ENCODE peak calls at places on chromosomes 16 and 17, in four cellular contexts. One of them, this sample, is unnamed. For H3K36me3, the result is how much of the 10 kb centered on the place peaks cover.

GRCh38 chr17:39711851-39712250 is 12.0 kb downstream of the ERBB2 start:
- DNase-seq in neural progenitor cell: no peak
- DNase-seq in pancreas: no peak
- DNase-seq in adrenal gland: no peak
- DNase-seq in this sample: no peak

GRCh38 chr17:70107441-70107840 is 32.4 kb downstream of the KCNJ16 start:
- DNase-seq in pancreas: no peak
- DNase-seq in adrenal gland: no peak
- DNase-seq in neural progenitor cell: no peak
- DNase-seq in this sample: no peak

GRCh38 chr16:11955713-11956123 is 9.3 kb upstream of the TNFRSF17 start:
- DNase-seq in pancreas: no peak
- DNase-seq in adrenal gland: no peak
- DNase-seq in neural progenitor cell: no peak
- DNase-seq in this sample: no peak

GRCh38 chr16:89700649-89701424 is 668 bp downstream of the SPATA2L start:
- DNase-seq in adrenal gland: peak
- DNase-seq in neural progenitor cell: peak
- DNase-seq in pancreas: peak
- DNase-seq in this sample: peak

GRCh38 chr17:11309850-11310249 is 68.8 kb downstream of the SHISA6 start:
- DNase-seq in neural progenitor cell: no peak
- DNase-seq in adrenal gland: no peak
- DNase-seq in pancreas: no peak
- DNase-seq in this sample: no peak

GRCh38 chr16:64250866-64251265 is 871.0 kb downstream of the CDH11 start:
- DNase-seq in pancreas: no peak
- DNase-seq in neural progenitor cell: no peak
- DNase-seq in adrenal gland: no peak
- DNase-seq in this sample: no peak

GRCh38 chr16:19935696-19936095 is 51.0 kb upstream of the GPRC5B start:
- DNase-seq in pancreas: no peak
- DNase-seq in neural progenitor cell: no peak
- DNase-seq in adrenal gland: no peak
- DNase-seq in this sample: no peak

GRCh38 chr17:49946964-49947584 is 21.9 kb upstream of the DLX4 start:
- DNase-seq in neural progenitor cell: no peak
- DNase-seq in pancreas: no peak
- DNase-seq in adrenal gland: no peak
- DNase-seq in this sample: no peak

GRCh38 chr17:41024702-41025101 is 2.3 kb downstream of the KRTAP1-5 start:
- DNase-seq in adrenal gland: no peak
- DNase-seq in pancreas: no peak
- DNase-seq in neural progenitor cell: no peak
- DNase-seq in this sample: no peak

GRCh38 chr17:42403150-42403549 is 14.9 kb upstream of the STAT3 start:
- DNase-seq in neural progenitor cell: peak
- DNase-seq in pancreas: peak
- DNase-seq in adrenal gland: no peak
- DNase-seq in this sample: peak

GRCh38 chr16:57147381-57148191 is 38.3 kb downstream of the PSME3IP1 start:
- DNase-seq in pancreas: peak
- DNase-seq in adrenal gland: no peak
- DNase-seq in neural progenitor cell: peak
- DNase-seq in this sample: no peak

GRCh38 chr17:73798111-73798748 is 154.0 kb upstream of the SDK2 start:
- DNase-seq in neural progenitor cell: no peak
- DNase-seq in adrenal gland: no peak
- DNase-seq in pancreas: no peak
- DNase-seq in this sample: peak

GRCh38 chr16:69395859-69396186 is 10.0 kb upstream of the TERF2 start:
- DNase-seq in pancreas: no peak
- DNase-seq in adrenal gland: no peak
- DNase-seq in neural progenitor cell: no peak
- DNase-seq in this sample: no peak
- H3K27ac ChIP-seq in pancreas: peak
- H3K27ac ChIP-seq in adrenal gland: peak
- H3K27ac ChIP-seq in neural progenitor cell: no peak
- H3K27ac ChIP-seq in this sample: peak

GRCh38 chr17:81959362-81960129 is 1.4 kb downstream of the NOTUM start:
- DNase-seq in neural progenitor cell: peak
- DNase-seq in adrenal gland: peak
- DNase-seq in pancreas: peak
- DNase-seq in this sample: peak

GRCh38 chr17:81960130-81960958 is 643 bp downstream of the NOTUM start:
- DNase-seq in pancreas: no peak
- DNase-seq in adrenal gland: no peak
- DNase-seq in neural progenitor cell: peak
- DNase-seq in this sample: no peak

GRCh38 chr17:81961087-81961514 is at the start of gene NOTUM:
- DNase-seq in pancreas: no peak
- DNase-seq in adrenal gland: no peak
- DNase-seq in neural progenitor cell: peak
- DNase-seq in this sample: no peak

GRCh38 chr17:81962499-81963441 is 1.8 kb upstream of the NOTUM start:
- DNase-seq in neural progenitor cell: peak
- DNase-seq in adrenal gland: no peak
- DNase-seq in pancreas: no peak
- DNase-seq in this sample: no peak

DNA sequence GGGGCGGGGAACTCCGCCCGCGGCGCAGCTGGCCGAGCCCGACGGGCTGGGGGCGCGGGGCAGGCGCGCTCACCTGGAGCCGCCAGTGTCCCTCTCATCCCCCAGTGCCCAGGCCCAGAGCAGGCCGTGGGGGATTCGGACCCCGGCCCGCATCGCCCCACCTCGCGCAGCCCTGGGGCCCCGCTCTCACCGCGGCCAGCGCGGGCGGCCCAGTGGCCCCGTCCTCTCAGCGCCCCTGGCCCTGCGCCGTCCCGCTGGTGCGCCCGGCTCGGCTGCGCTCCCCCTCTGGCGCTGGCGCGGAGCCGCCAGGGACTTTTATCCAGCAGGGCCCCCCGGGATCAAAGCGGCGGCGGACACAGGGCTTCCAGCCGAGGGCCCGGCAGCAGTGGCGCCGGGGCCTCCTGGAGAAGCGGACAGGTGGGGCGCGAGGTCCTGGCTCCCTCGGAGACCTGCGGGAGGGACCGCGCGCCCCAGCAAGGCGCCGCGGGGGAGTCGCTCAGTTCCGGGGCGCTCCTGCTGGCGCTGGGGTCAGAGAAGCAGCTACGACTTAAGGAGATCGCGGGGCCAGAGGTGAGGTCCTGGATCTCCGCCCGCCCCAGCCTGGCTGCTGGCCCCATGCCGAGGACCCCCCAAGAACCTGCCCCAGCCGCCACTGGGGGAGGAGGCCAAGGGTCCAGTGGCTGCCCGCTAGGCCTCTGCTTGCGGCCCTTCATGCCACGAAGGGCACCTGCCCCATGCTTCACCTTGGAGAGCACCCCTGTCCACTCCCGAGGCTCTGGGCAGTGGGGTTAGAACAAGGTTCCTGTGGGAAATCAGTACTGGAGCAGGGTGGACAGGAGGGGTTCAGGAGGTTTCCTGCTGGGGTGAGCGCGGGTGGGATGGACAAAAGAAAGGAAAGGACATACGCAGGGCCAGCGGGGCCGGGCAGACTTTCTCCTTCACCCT is 839 bp upstream of the NOTUM start:
- DNase-seq in pancreas: no peak
- DNase-seq in adrenal gland: no peak
- DNase-seq in neural progenitor cell: peak
- DNase-seq in this sample: no peak
- H3K4me3 ChIP-seq in pancreas: no peak
- H3K4me3 ChIP-seq in adrenal gland: no peak
- H3K4me3 ChIP-seq in neural progenitor cell: peak
- H3K4me3 ChIP-seq in this sample: no peak

GRCh38 chr17:64580384-64581307 is 73.9 kb downstream of the CEP95 start:
- DNase-seq in adrenal gland: no peak
- DNase-seq in pancreas: no peak
- DNase-seq in neural progenitor cell: no peak
- DNase-seq in this sample: no peak
- H3K36me3 ChIP-seq in adrenal gland: under half
- H3K36me3 ChIP-seq in pancreas: under half
- H3K36me3 ChIP-seq in neural progenitor cell: under half
- H3K36me3 ChIP-seq in this sample: under half

GRCh38 chr17:72602517-72603345 is 481.9 kb downstream of the SOX9 start:
- DNase-seq in pancreas: no peak
- DNase-seq in adrenal gland: no peak
- DNase-seq in neural progenitor cell: peak
- DNase-seq in this sample: peak

GRCh38 chr17:72597354-72598087 is 476.7 kb downstream of the SOX9 start:
- DNase-seq in neural progenitor cell: no peak
- DNase-seq in pancreas: no peak
- DNase-seq in adrenal gland: no peak
- DNase-seq in this sample: no peak

GRCh38 chr17:72599891-72600290 is 479.1 kb downstream of the SOX9 start:
- DNase-seq in pancreas: no peak
- DNase-seq in adrenal gland: no peak
- DNase-seq in neural progenitor cell: no peak
- DNase-seq in this sample: no peak

GRCh38 chr17:72600934-72601333 is 480.1 kb downstream of the SOX9 start:
- DNase-seq in neural progenitor cell: no peak
- DNase-seq in adrenal gland: no peak
- DNase-seq in pancreas: no peak
- DNase-seq in this sample: no peak

GRCh38 chr17:72598705-72599104 is 477.9 kb downstream of the SOX9 start:
- DNase-seq in pancreas: no peak
- DNase-seq in neural progenitor cell: no peak
- DNase-seq in adrenal gland: no peak
- DNase-seq in this sample: no peak
- H3K27ac ChIP-seq in pancreas: no peak
- H3K27ac ChIP-seq in neural progenitor cell: no peak
- H3K27ac ChIP-seq in adrenal gland: no peak
- H3K27ac ChIP-seq in this sample: no peak

GRCh38 chr16:86865866-86866675 is 287.7 kb downstream of the FOXL1 start:
- DNase-seq in adrenal gland: no peak
- DNase-seq in pancreas: peak
- DNase-seq in neural progenitor cell: no peak
- DNase-seq in this sample: no peak
- H3K4me3 ChIP-seq in adrenal gland: no peak
- H3K4me3 ChIP-seq in pancreas: no peak
- H3K4me3 ChIP-seq in neural progenitor cell: no peak
- H3K4me3 ChIP-seq in this sample: no peak

GRCh38 chr16:30740364-30741251 is 7.6 kb upstream of the PHKG2 start:
- DNase-seq in pancreas: peak
- DNase-seq in neural progenitor cell: no peak
- DNase-seq in adrenal gland: peak
- DNase-seq in this sample: peak

GRCh38 chr16:30741461-30741914 is 6.7 kb upstream of the PHKG2 start:
- DNase-seq in adrenal gland: peak
- DNase-seq in pancreas: peak
- DNase-seq in neural progenitor cell: no peak
- DNase-seq in this sample: peak

GRCh38 chr16:30736995-30737793 is 11.0 kb upstream of the PHKG2 start:
- DNase-seq in adrenal gland: no peak
- DNase-seq in neural progenitor cell: no peak
- DNase-seq in pancreas: no peak
- DNase-seq in this sample: no peak

GRCh38 chr16:30737794-30738648 is 10.2 kb upstream of the PHKG2 start:
- DNase-seq in adrenal gland: no peak
- DNase-seq in pancreas: peak
- DNase-seq in neural progenitor cell: no peak
- DNase-seq in this sample: no peak

GRCh38 chr16:30738984-30739951 is 9.0 kb upstream of the PHKG2 start:
- DNase-seq in neural progenitor cell: no peak
- DNase-seq in pancreas: peak
- DNase-seq in adrenal gland: no peak
- DNase-seq in this sample: no peak
- H3K36me3 ChIP-seq in neural progenitor cell: under half
- H3K36me3 ChIP-seq in pancreas: under half
- H3K36me3 ChIP-seq in adrenal gland: under half
- H3K36me3 ChIP-seq in this sample: under half

GRCh38 chr17:8137645-8138342 is 13.9 kb upstream of the HES7 start:
- DNase-seq in adrenal gland: peak
- DNase-seq in neural progenitor cell: no peak
- DNase-seq in pancreas: no peak
- DNase-seq in this sample: peak
- H3K27ac ChIP-seq in adrenal gland: peak
- H3K27ac ChIP-seq in neural progenitor cell: no peak
- H3K27ac ChIP-seq in pancreas: peak
- H3K27ac ChIP-seq in this sample: peak

GRCh38 chr17:30401097-30401496 is 22.4 kb downstream of the CPD start:
- DNase-seq in neural progenitor cell: no peak
- DNase-seq in adrenal gland: no peak
- DNase-seq in pancreas: no peak
- DNase-seq in this sample: no peak
- H3K4me3 ChIP-seq in neural progenitor cell: no peak
- H3K4me3 ChIP-seq in adrenal gland: no peak
- H3K4me3 ChIP-seq in pancreas: no peak
- H3K4me3 ChIP-seq in this sample: no peak

GRCh38 chr17:63832455-63832854 is 5.0 kb upstream of the FTSJ3 start:
- DNase-seq in adrenal gland: no peak
- DNase-seq in neural progenitor cell: no peak
- DNase-seq in pancreas: no peak
- DNase-seq in this sample: no peak

GRCh38 chr17:63830904-63831491 is 3.5 kb upstream of the FTSJ3 start:
- DNase-seq in neural progenitor cell: no peak
- DNase-seq in adrenal gland: peak
- DNase-seq in pancreas: no peak
- DNase-seq in this sample: no peak

GRCh38 chr17:63830278-63830677 is 2.8 kb upstream of the FTSJ3 start:
- DNase-seq in neural progenitor cell: no peak
- DNase-seq in adrenal gland: no peak
- DNase-seq in pancreas: no peak
- DNase-seq in this sample: no peak

GRCh38 chr17:63832014-63832413 is 4.6 kb upstream of the FTSJ3 start:
- DNase-seq in pancreas: no peak
- DNase-seq in adrenal gland: peak
- DNase-seq in neural progenitor cell: no peak
- DNase-seq in this sample: no peak

DNA sequence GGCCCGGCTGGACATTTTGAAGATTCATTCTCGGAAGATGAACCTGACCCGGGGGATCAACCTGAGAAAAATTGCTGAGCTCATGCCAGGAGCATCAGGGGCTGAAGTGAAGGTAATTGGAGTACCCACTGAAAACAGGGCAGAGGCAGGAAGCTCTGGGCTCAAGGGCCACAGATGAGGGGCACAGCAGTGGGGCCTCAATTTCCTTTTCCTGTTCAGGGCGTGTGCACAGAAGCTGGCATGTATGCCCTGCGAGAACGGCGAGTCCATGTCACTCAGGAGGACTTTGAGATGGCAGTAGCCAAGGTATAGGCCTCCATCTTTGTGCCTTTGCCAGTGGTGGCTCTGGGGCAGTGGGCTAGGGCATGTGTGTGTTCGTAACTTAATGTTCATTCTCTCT is 4.0 kb upstream of the FTSJ3 start:
- DNase-seq in pancreas: no peak
- DNase-seq in adrenal gland: no peak
- DNase-seq in neural progenitor cell: no peak
- DNase-seq in this sample: no peak
- H3K36me3 ChIP-seq in pancreas: half or more
- H3K36me3 ChIP-seq in adrenal gland: under half
- H3K36me3 ChIP-seq in neural progenitor cell: under half
- H3K36me3 ChIP-seq in this sample: under half

GRCh38 chr17:20961551-20961950 is 81.3 kb downstream of the USP22 start:
- DNase-seq in pancreas: no peak
- DNase-seq in neural progenitor cell: no peak
- DNase-seq in adrenal gland: no peak
- DNase-seq in this sample: no peak
- H3K27ac ChIP-seq in pancreas: no peak
- H3K27ac ChIP-seq in neural progenitor cell: no peak
- H3K27ac ChIP-seq in adrenal gland: no peak
- H3K27ac ChIP-seq in this sample: no peak